ENCODE peak calls at places on chromosomes 5 and 9, in five cellular contexts. O is NCI-H510A treated with DMSO at 0.1 percent for 48 hours; D is T1000; W is activated T-cell treated with anti-CD3 and anti-CD28 coated beads, Interleukin-2, amount 50 U/mL, for 72 hours; T is stimulated activated CD8-positive, alpha-beta memory T cell treated with anti-CD3 and anti-CD28 coated beads, Interleukin-7, amount 100 ng/mL, for 24 hours. P is an unnamed sample.

GRCh38 chr5:76789991-76790571 is 28.7 kb upstream of the F2RL1 start:
- DNase-seq in D (no peak), W (no peak), O (no peak), T (no peak), P (no peak)

GRCh38 chr9:34576943-34577634 is 12.4 kb downstream of the CNTFR start:
- DNase-seq in T (no peak), D (no peak), W (no peak), O (no peak), P (no peak)

GRCh38 chr9:128558431-128559310 is 6.3 kb downstream of the SPTAN1 start:
- DNase-seq in O (no peak), T (peak; percentile 22), D (peak; percentile 57), W (peak; percentile 85), P (peak; percentile 78)

GRCh38 chr5:64323591-64323990 is 157.9 kb downstream of the RNF180 start:
- DNase-seq in O (no peak), T (no peak), D (no peak), W (no peak), P (no peak)

GRCh38 chr9:134638503-134639090 is 3.0 kb upstream of the COL5A1 start:
- DNase-seq in W (no peak), T (no peak), O (no peak), D (no peak), P (no peak)

GRCh38 chr9:4666042-4666699 is at the start of gene SPATA6L:
- DNase-seq in W (peak; percentile 50), O (peak; percentile 29), D (no peak), T (peak; percentile 14), P (peak; percentile 49)

GRCh38 chr9:35728041-35728971 is 3.7 kb downstream of the TLN1 start:
- DNase-seq in T (peak; percentile 14), W (peak; percentile 69), O (no peak), D (no peak), P (peak; percentile 67)

GRCh38 chr5:171588790-171589189 is 169.3 kb downstream of the FGF18 start:
- DNase-seq in T (no peak), W (no peak), D (no peak), O (no peak), P (no peak)

GRCh38 chr9:81592890-81593271 is 96.5 kb downstream of the TLE1 start:
- DNase-seq in T (no peak), D (no peak), W (no peak), O (no peak), P (no peak)

GRCh38 chr5:64742821-64743220 is 25.7 kb downstream of the SREK1IP1 start:
- DNase-seq in W (no peak), O (no peak), T (no peak), D (no peak), P (no peak)

GRCh38 chr5:117454716-117455212 is 880.1 kb upstream of the SEMA6A start:
- DNase-seq in W (peak; percentile 41), T (no peak), O (peak; percentile 68), D (no peak), P (peak; percentile 40)

GRCh38 chr9:5185220-5185840 is at the start of gene INSL6:
- DNase-seq in D (no peak), W (no peak), T (no peak), O (no peak), P (no peak)

GRCh38 chr5:151212361-151212899 is 11.5 kb downstream of the CCDC69 start:
- DNase-seq in T (no peak), W (no peak), O (no peak), D (no peak), P (no peak)

GRCh38 chr9:136979769-136980587 is 2.7 kb downstream of the PTGDS start:
- DNase-seq in O (no peak), W (no peak), D (no peak), T (no peak), P (no peak)

GRCh38 chr5:135669416-135669815 is 90.6 kb upstream of the CXCL14 start:
- DNase-seq in D (no peak), T (no peak), O (no peak), W (no peak), P (no peak)

GRCh38 chr9:98214811-98215210 is 22.4 kb upstream of the CORO2A start:
- DNase-seq in O (no peak), D (no peak), T (no peak), W (no peak), P (no peak)

GRCh38 chr9:27572918-27573698 is at the start of gene C9orf72:
- DNase-seq in T (peak; percentile 64), D (peak; percentile 67), O (no peak), W (peak; percentile 91), P (peak; percentile 86)

GRCh38 chr5:73899916-73900315 is 273.9 kb downstream of the ARHGEF28 start:
- DNase-seq in D (no peak), W (no peak), T (no peak), O (no peak), P (no peak)

GRCh38 chr5:56467176-56467717 is 234.1 kb upstream of the ANKRD55 start:
- DNase-seq in T (no peak), D (no peak), O (no peak), W (no peak), P (no peak)

GRCh38 chr9:112050544-112051475 is 124.3 kb downstream of the SUSD1 start:
- DNase-seq in T (no peak), O (no peak), W (no peak), D (peak; percentile 66), P (no peak)

GRCh38 chr5:142847898-142848790 is 78.0 kb downstream of the ARHGAP26 start:
- DNase-seq in W (no peak), O (no peak), T (no peak), D (no peak), P (no peak)

GRCh38 chr5:151739939-151740335 is 18.5 kb downstream of the ATOX1 start:
- DNase-seq in T (no peak), O (no peak), W (no peak), D (no peak), P (no peak)

GRCh38 chr5:97501286-97501964 is 318.4 kb upstream of the RIOK2 start:
- DNase-seq in W (no peak), T (no peak), O (no peak), D (no peak), P (no peak)